ENCODE peak calls at places on chromosome 10, in six cellular contexts. One of them, this sample, is unnamed.

GRCh38 chr10:129774082-129774735 is 189.9 kb downstream of the EBF3 start:
- DNase-seq in HepG2: no peak
- DNase-seq in H1: no peak
- DNase-seq in GM12878: no peak
- DNase-seq in SK-N-SH: no peak
- DNase-seq in K562: no peak
- DNase-seq in this sample: no peak

GRCh38 chr10:87864497-87865059 is 1.2 kb downstream of the PTEN start:
- DNase-seq in HepG2: no peak
- DNase-seq in H1: no peak
- DNase-seq in GM12878: no peak
- DNase-seq in SK-N-SH: no peak
- DNase-seq in K562: no peak
- DNase-seq in this sample: no peak

GRCh38 chr10:15200626-15201025 is 32.1 kb upstream of the NMT2 start:
- DNase-seq in HepG2: peak; percentile 74
- DNase-seq in H1: no peak
- DNase-seq in GM12878: no peak
- DNase-seq in SK-N-SH: no peak
- DNase-seq in K562: no peak
- DNase-seq in this sample: no peak

GRCh38 chr10:17787087-17787942 is 21.8 kb upstream of the MRC1 start:
- DNase-seq in HepG2: no peak
- DNase-seq in H1: no peak
- DNase-seq in GM12878: no peak
- DNase-seq in SK-N-SH: no peak
- DNase-seq in K562: no peak
- DNase-seq in this sample: no peak

GRCh38 chr10:536371-536925 is 153.0 kb downstream of the DIP2C start:
- DNase-seq in HepG2: no peak
- DNase-seq in H1: no peak
- DNase-seq in GM12878: no peak
- DNase-seq in SK-N-SH: no peak
- DNase-seq in K562: no peak
- DNase-seq in this sample: no peak

GRCh38 chr10:13816195-13816926 is 229.6 kb downstream of the PRPF18 start:
- DNase-seq in HepG2: no peak
- DNase-seq in H1: no peak
- DNase-seq in GM12878: no peak
- DNase-seq in SK-N-SH: no peak
- DNase-seq in K562: no peak
- DNase-seq in this sample: no peak

GRCh38 chr10:127813290-127813689 is 76.3 kb downstream of the FOXI2 start:
- DNase-seq in HepG2: no peak
- DNase-seq in H1: no peak
- DNase-seq in GM12878: no peak
- DNase-seq in SK-N-SH: no peak
- DNase-seq in K562: no peak
- DNase-seq in this sample: no peak

GRCh38 chr10:77421576-77421975 is 216.0 kb downstream of the KCNMA1 start:
- DNase-seq in HepG2: no peak
- DNase-seq in H1: no peak
- DNase-seq in GM12878: no peak
- DNase-seq in SK-N-SH: no peak
- DNase-seq in K562: no peak
- DNase-seq in this sample: no peak

GRCh38 chr10:61463035-61463909 is 10.1 kb upstream of the TMEM26 start:
- DNase-seq in HepG2: no peak
- DNase-seq in H1: no peak
- DNase-seq in GM12878: no peak
- DNase-seq in SK-N-SH: no peak
- DNase-seq in K562: no peak
- DNase-seq in this sample: no peak

GRCh38 chr10:27413387-27413786 is 90.7 kb upstream of the RAB18 start:
- DNase-seq in HepG2: no peak
- DNase-seq in H1: no peak
- DNase-seq in GM12878: no peak
- DNase-seq in SK-N-SH: no peak
- DNase-seq in K562: no peak
- DNase-seq in this sample: no peak

GRCh38 chr10:30639946-30640786 is 10.6 kb upstream of the LYZL2 start:
- DNase-seq in HepG2: peak; percentile 53
- DNase-seq in H1: no peak
- DNase-seq in GM12878: no peak
- DNase-seq in SK-N-SH: peak; percentile 48
- DNase-seq in K562: peak; percentile 38
- DNase-seq in this sample: peak; percentile 8

GRCh38 chr10:111974325-111974724 is 209.2 kb downstream of the GPAM start:
- DNase-seq in HepG2: no peak
- DNase-seq in H1: no peak
- DNase-seq in GM12878: no peak
- DNase-seq in SK-N-SH: no peak
- DNase-seq in K562: no peak
- DNase-seq in this sample: no peak

GRCh38 chr10:132837905-132838304 is 52.0 kb upstream of the NKX6-2 start:
- DNase-seq in HepG2: no peak
- DNase-seq in H1: no peak
- DNase-seq in GM12878: no peak
- DNase-seq in SK-N-SH: no peak
- DNase-seq in K562: no peak
- DNase-seq in this sample: no peak

GRCh38 chr10:46544989-46545791 is 11.3 kb downstream of the GPRIN2 start:
- DNase-seq in HepG2: no peak
- DNase-seq in H1: no peak
- DNase-seq in GM12878: no peak
- DNase-seq in SK-N-SH: peak; percentile 62
- DNase-seq in K562: no peak
- DNase-seq in this sample: peak; percentile 34

GRCh38 chr10:70130878-70131559 is 1.6 kb downstream of the AIFM2 start:
- DNase-seq in HepG2: peak; percentile 90
- DNase-seq in H1: no peak
- DNase-seq in GM12878: no peak
- DNase-seq in SK-N-SH: no peak
- DNase-seq in K562: no peak
- DNase-seq in this sample: no peak

DNA sequence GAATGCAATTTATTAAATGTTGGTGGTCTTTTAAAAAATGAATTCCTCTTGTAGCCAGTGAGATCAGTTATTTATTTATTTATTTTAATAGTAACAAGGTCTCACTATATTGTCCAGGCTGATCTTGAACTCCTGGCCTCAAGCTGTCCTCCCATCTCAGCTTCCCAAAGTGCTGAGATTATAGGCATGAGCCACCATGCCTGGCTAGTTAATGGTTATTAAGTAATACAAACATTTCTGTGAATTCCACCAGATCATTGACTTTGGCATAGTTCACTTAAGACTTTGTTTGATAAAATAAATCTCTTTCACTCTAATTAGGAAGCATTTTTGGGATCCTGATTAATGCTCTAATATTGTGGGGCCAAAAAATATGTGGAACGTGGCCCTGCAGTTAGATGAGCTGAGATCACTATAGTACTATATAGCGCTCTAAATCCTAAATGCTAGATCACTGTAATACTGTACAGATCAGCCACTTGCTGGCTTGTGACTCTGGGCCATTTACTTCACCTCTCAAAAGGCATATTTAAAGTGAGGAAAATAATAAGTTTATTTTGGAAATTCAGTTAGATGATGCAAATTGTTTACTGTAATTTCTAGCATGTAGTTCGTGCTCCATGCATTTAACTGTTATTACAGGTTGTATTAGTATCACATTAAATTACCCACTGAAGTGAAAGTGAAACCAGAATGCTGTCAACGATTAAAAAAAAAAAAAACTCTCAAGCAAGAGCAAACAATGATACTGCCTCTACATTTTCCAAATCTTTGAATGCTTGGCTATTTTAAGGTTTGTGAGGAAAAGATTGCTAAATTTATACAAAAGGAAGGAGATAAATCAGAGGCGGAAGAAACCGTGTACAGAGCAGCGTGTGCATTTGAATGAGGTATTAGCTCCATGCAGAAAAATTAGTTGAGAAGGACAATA is 15.9 kb upstream of the FAS start:
- DNase-seq in HepG2: no peak
- DNase-seq in H1: no peak
- DNase-seq in GM12878: no peak
- DNase-seq in SK-N-SH: no peak
- DNase-seq in K562: no peak
- DNase-seq in this sample: no peak
- TF ChIP-seq POLR2AphosphoS5 in HepG2: no peak
- TF ChIP-seq POLR2AphosphoS5 in H1: no peak
- TF ChIP-seq POLR2AphosphoS5 in GM12878: no peak
- TF ChIP-seq POLR2AphosphoS5 in SK-N-SH: no peak
- TF ChIP-seq POLR2AphosphoS5 in K562: no peak
- TF ChIP-seq POLR2AphosphoS5 in this sample: no peak

DNA sequence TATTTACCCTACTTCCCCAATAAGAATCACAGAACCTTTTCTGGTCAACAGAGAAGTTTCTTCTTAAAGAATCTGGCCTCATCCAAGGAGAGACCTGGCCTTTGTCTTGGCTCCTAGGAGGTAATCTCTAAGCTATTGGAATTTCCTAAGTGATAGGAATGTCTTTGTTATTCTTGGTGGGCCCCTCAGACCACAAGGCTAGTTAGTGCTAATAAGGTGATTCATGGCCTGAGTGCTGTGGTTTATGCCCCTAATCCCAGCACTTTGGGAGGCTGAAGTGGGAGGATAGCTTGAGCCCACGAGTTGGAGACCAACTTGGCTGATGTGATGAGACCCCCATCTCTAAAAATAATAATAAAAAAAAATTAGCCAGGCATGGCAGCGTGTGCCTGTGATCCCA is 60.0 kb upstream of the CYP2C18 start:
- DNase-seq in HepG2: no peak
- DNase-seq in H1: no peak
- DNase-seq in GM12878: no peak
- DNase-seq in SK-N-SH: no peak
- DNase-seq in K562: no peak
- DNase-seq in this sample: no peak
- TF ChIP-seq GABPA in HepG2: no peak
- TF ChIP-seq GABPA in H1: no peak
- TF ChIP-seq GABPA in GM12878: no peak
- TF ChIP-seq GABPA in SK-N-SH: no peak
- TF ChIP-seq GABPA in K562: no peak
- TF ChIP-seq GABPA in this sample: no peak

GRCh38 chr10:116882631-116883030 is 33.3 kb downstream of the ENO4 start:
- DNase-seq in HepG2: no peak
- DNase-seq in H1: no peak
- DNase-seq in GM12878: no peak
- DNase-seq in SK-N-SH: no peak
- DNase-seq in K562: no peak
- DNase-seq in this sample: no peak
- TF ChIP-seq POLR2AphosphoS5 in HepG2: no peak
- TF ChIP-seq POLR2AphosphoS5 in H1: no peak
- TF ChIP-seq POLR2AphosphoS5 in GM12878: no peak
- TF ChIP-seq POLR2AphosphoS5 in SK-N-SH: no peak
- TF ChIP-seq POLR2AphosphoS5 in K562: no peak
- TF ChIP-seq POLR2AphosphoS5 in this sample: no peak

DNA sequence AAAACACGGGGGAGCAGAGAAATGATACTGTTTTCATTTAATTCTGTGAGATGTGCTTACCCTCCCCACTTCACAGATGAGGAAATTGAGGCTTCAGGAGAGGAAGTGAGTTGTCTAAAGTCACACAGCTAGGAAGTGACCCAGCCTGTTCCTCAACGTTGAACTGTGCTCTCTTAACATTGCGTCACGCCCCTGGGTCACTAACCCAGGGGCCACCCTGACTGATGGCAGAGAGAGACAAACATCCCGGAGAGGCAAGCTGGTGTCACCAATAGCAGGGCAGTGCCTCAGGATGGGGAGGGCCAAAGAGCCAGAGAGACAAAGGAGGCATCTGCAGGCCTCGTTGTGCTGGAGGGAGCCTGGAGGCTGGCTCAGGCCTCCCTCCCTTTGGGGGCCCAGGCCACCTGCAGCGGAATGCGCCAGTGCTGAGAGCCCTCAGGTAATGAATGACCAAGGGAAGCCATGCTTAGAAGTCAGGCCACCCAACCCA is 81.4 kb downstream of the C10orf105 start:
- DNase-seq in HepG2: peak; percentile 93
- DNase-seq in H1: no peak
- DNase-seq in GM12878: no peak
- DNase-seq in SK-N-SH: no peak
- DNase-seq in K562: peak; percentile 67
- DNase-seq in this sample: peak; percentile 87
- TF ChIP-seq GABPA in HepG2: peak; percentile 79
- TF ChIP-seq GABPA in H1: no peak
- TF ChIP-seq GABPA in GM12878: no peak
- TF ChIP-seq GABPA in SK-N-SH: no peak
- TF ChIP-seq GABPA in K562: peak; percentile 48
- TF ChIP-seq GABPA in this sample: no peak

GRCh38 chr10:3865565-3865964 is 80.6 kb upstream of the KLF6 start:
- DNase-seq in HepG2: no peak
- DNase-seq in H1: no peak
- DNase-seq in GM12878: no peak
- DNase-seq in SK-N-SH: no peak
- DNase-seq in K562: no peak
- DNase-seq in this sample: no peak
- TF ChIP-seq POLR2AphosphoS5 in HepG2: no peak
- TF ChIP-seq POLR2AphosphoS5 in H1: no peak
- TF ChIP-seq POLR2AphosphoS5 in GM12878: no peak
- TF ChIP-seq POLR2AphosphoS5 in SK-N-SH: no peak
- TF ChIP-seq POLR2AphosphoS5 in K562: no peak
- TF ChIP-seq POLR2AphosphoS5 in this sample: no peak

DNA sequence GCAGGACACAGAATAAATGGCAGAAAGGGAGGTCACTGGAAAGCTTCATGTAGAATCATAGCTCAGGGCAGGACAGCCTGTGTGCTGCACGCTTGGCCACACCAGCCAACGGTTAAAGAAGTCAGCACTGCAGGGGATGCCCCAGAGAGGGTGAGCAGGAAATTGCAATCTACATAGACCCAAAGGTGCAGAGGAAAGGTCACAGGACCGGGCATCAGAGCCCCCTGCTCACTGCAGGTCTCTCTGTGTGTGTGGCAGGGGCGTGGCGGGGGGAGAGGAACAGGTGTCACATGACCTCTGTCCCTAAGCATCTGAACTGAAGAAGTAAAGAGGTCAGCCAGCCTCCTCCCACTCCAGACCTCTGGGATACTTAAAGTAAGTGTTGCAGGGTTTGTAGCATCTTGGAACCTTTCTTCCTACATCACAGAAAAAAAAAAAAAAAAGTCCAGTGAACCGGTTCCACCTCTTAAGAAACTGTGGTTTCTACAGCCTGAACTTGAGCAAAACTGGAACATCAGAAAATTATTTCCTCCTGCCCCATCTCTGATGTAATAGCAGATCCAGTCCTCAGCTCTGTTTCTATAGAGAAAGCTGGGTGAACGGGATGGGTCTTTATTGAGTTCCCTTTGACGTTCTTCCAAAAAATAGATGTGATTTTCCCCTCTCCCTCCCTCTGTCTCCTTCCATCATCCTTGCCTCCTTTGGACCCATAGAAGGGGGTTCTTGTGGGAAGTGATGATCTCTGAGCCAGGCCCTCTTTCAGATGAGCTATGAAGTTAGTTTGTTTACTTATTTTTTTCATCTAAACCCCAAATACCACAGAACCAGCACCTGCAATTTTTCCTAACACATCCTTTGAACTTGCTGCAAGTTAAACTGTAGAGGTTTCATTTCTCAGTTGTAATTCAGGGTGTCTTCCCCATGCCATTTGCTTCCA is 64.1 kb downstream of the RGS10 start:
- DNase-seq in HepG2: no peak
- DNase-seq in H1: no peak
- DNase-seq in GM12878: peak; percentile 46
- DNase-seq in SK-N-SH: no peak
- DNase-seq in K562: no peak
- DNase-seq in this sample: peak; percentile 22
- TF ChIP-seq GABPA in HepG2: no peak
- TF ChIP-seq GABPA in H1: no peak
- TF ChIP-seq GABPA in GM12878: no peak
- TF ChIP-seq GABPA in SK-N-SH: no peak
- TF ChIP-seq GABPA in K562: no peak
- TF ChIP-seq GABPA in this sample: no peak